ENCODE peak calls at places on chromosomes 4 and X, in nine cellular contexts. F is DMS153; D is stimulated activated CD4-positive, alpha-beta T cell treated with anti-CD3 and anti-CD28 coated beads, Interleukin-2, amount 100 ng/mL, for 48 hours; X is glutamatergic neuron; O is stomach; H is endothelial cell; T is Calu3; U is kidney epithelial cell; R is caudate nucleus. N is an unnamed sample.

GRCh38 chr4:17324431-17324830 is 187.5 kb downstream of the QDPR start:
- DNase-seq in D (peak), O (no peak), R (no peak), X (peak), F (no peak), U (peak), T (peak), H (peak), N (peak)

GRCh38 chrX:28581522-28581921 is 5.7 kb upstream of the IL1RAPL1 start:
- DNase-seq in U (no peak), T (no peak), H (no peak), R (no peak), O (no peak), X (no peak), F (no peak), D (no peak), N (no peak)

GRCh38 chr4:33160126-33160525 is 2440.0 kb downstream of the PCDH7 start:
- DNase-seq in F (no peak), H (peak), O (no peak), R (no peak), X (no peak), U (no peak), T (no peak), D (no peak), N (no peak)

GRCh38 chr4:48766393-48766792 is 13.7 kb downstream of the FRYL start:
- DNase-seq in F (no peak), O (no peak), H (no peak), D (no peak), X (no peak), R (no peak), U (no peak), T (no peak), N (no peak)

GRCh38 chr4:16125571-16126445 is 42.0 kb upstream of the PROM1 start:
- DNase-seq in T (no peak), H (no peak), F (no peak), U (peak), D (no peak), X (no peak), R (no peak), O (no peak), N (no peak)

GRCh38 chr4:7186081-7186480 is 6.3 kb upstream of the SORCS2 start:
- DNase-seq in D (no peak), O (no peak), U (no peak), R (no peak), H (peak), T (peak), X (peak), F (no peak), N (no peak)

GRCh38 chr4:168076989-168077725 is 15.2 kb upstream of the ANXA10 start:
- DNase-seq in U (peak), D (peak), X (peak), O (peak), H (peak), R (peak), T (peak), F (peak), N (peak)

GRCh38 chrX:701673-702072 is 71.1 kb downstream of the SHOX start:
- DNase-seq in X (no peak), D (no peak), U (no peak), O (no peak), H (no peak), T (no peak), R (no peak), F (no peak), N (no peak)

GRCh38 chr4:167973513-167973912 is 118.8 kb upstream of the ANXA10 start:
- DNase-seq in R (no peak), T (no peak), F (no peak), D (no peak), H (no peak), O (no peak), X (no peak), U (no peak), N (no peak)

GRCh38 chr4:185238261-185238681 is 28.9 kb downstream of the SNX25 start:
- DNase-seq in X (no peak), T (no peak), F (no peak), D (peak), O (no peak), U (no peak), R (no peak), H (no peak), N (peak)

N was measured in activated T-cell treated with anti-CD3 and anti-CD28 coated beads for 24 hours.